ENCODE peak calls at places on chromosomes 13 and 19, in nine cellular contexts. One of them, this sample, is unnamed. For H3K9me3, the result is how much of the 10 kb centered on the place peaks cover.

GRCh38 chr19:14670408-14670807 is 4.2 kb downstream of the ADGRE3 start:
- DNase-seq in A549: no peak
- DNase-seq in psoas muscle: no peak
- DNase-seq in small intestine: no peak
- DNase-seq in CD8-positive, alpha-beta T cell: no peak
- DNase-seq in mammary epithelial cell: no peak
- DNase-seq in fibroblast of lung: no peak
- DNase-seq in upper lobe of right lung: no peak
- DNase-seq in left lung: no peak
- DNase-seq in this sample: no peak

GRCh38 chr13:114204894-114205293 is 25.8 kb downstream of the CFAP97D2 start:
- DNase-seq in A549: no peak
- DNase-seq in psoas muscle: no peak
- DNase-seq in small intestine: no peak
- DNase-seq in CD8-positive, alpha-beta T cell: no peak
- DNase-seq in mammary epithelial cell: no peak
- DNase-seq in fibroblast of lung: no peak
- DNase-seq in upper lobe of right lung: no peak
- DNase-seq in left lung: no peak
- DNase-seq in this sample: no peak

GRCh38 chr13:36414461-36414860 is 17.8 kb upstream of the CCNA1 start:
- DNase-seq in A549: no peak
- DNase-seq in psoas muscle: no peak
- DNase-seq in small intestine: no peak
- DNase-seq in CD8-positive, alpha-beta T cell: no peak
- DNase-seq in mammary epithelial cell: no peak
- DNase-seq in fibroblast of lung: no peak
- DNase-seq in upper lobe of right lung: no peak
- DNase-seq in left lung: no peak
- DNase-seq in this sample: no peak

GRCh38 chr13:31824705-31825512 is 85.6 kb downstream of the RXFP2 start:
- DNase-seq in A549: no peak
- DNase-seq in psoas muscle: no peak
- DNase-seq in small intestine: no peak
- DNase-seq in CD8-positive, alpha-beta T cell: no peak
- DNase-seq in mammary epithelial cell: no peak
- DNase-seq in fibroblast of lung: peak
- DNase-seq in upper lobe of right lung: no peak
- DNase-seq in left lung: no peak
- DNase-seq in this sample: no peak

GRCh38 chr13:65336916-65337315 is 1893.2 kb downstream of the PCDH9 start:
- DNase-seq in A549: no peak
- DNase-seq in psoas muscle: no peak
- DNase-seq in small intestine: no peak
- DNase-seq in CD8-positive, alpha-beta T cell: no peak
- DNase-seq in mammary epithelial cell: no peak
- DNase-seq in fibroblast of lung: peak
- DNase-seq in upper lobe of right lung: no peak
- DNase-seq in left lung: no peak
- DNase-seq in this sample: no peak

GRCh38 chr13:73943965-73944233 is 190.3 kb downstream of the KLF12 start:
- DNase-seq in A549: no peak
- DNase-seq in psoas muscle: no peak
- DNase-seq in small intestine: no peak
- DNase-seq in CD8-positive, alpha-beta T cell: no peak
- DNase-seq in mammary epithelial cell: no peak
- DNase-seq in fibroblast of lung: no peak
- DNase-seq in upper lobe of right lung: no peak
- DNase-seq in left lung: no peak
- DNase-seq in this sample: no peak

GRCh38 chr13:52786747-52787146 is 47.1 kb upstream of the CNMD start:
- DNase-seq in A549: no peak
- DNase-seq in psoas muscle: no peak
- DNase-seq in small intestine: no peak
- DNase-seq in CD8-positive, alpha-beta T cell: no peak
- DNase-seq in mammary epithelial cell: peak
- DNase-seq in fibroblast of lung: no peak
- DNase-seq in upper lobe of right lung: no peak
- DNase-seq in left lung: no peak
- DNase-seq in this sample: no peak

GRCh38 chr19:19539738-19540703 is 2.0 kb downstream of the CILP2 start:
- DNase-seq in A549: no peak
- DNase-seq in psoas muscle: peak
- DNase-seq in small intestine: peak
- DNase-seq in CD8-positive, alpha-beta T cell: peak
- DNase-seq in mammary epithelial cell: peak
- DNase-seq in fibroblast of lung: peak
- DNase-seq in upper lobe of right lung: peak
- DNase-seq in left lung: peak
- DNase-seq in this sample: no peak

DNA sequence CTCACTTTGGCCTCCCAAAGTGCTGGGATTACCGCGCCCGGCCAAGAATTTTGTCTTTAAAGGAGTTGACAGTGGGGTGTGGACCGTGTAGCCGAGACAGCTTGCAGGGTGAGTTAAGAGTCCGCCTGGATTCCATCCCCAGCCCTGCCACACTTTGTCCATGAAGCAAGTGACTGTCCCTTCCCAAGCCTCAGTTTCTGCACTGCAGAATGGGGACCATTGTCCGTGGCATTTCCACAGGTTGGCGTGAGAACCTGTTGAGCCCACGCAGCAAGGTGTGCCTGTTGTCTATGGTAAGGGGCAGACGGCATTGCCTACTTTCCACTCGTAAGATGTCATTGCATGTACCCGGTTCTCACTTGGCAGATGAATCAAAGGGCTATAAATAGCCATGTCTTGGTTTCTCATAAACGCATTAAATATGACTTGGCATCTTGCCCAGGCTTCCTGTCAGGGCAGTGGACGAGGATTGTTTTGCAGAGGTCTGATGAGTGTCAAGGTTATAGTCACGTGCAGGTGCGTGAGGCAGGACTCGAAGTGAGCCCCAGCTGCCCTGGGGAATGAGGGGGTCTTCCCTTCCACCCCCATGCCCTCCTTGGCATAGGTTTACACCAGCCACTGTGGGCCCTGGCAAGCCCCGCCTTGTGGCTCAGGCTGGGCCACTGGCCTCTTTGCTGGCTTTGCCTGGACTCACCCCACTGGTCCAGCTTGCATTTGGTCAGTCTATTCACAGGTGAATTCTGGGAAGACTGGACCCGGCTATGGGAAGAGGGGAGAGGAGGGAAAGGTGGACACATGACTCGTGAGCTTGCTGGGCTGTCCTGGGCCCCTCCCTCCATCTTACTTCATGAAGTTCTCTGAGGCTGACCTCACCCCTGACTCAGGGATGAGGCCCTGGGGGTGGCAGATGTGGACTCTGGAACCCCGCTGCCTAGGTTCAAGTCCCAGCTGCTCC is 14.6 kb downstream of the FAM187B start:
- DNase-seq in A549: peak
- DNase-seq in psoas muscle: peak
- DNase-seq in small intestine: peak
- DNase-seq in CD8-positive, alpha-beta T cell: peak
- DNase-seq in mammary epithelial cell: peak
- DNase-seq in fibroblast of lung: peak
- DNase-seq in upper lobe of right lung: peak
- DNase-seq in left lung: peak
- DNase-seq in this sample: peak
- H3K4me3 ChIP-seq in A549: no peak
- H3K4me3 ChIP-seq in psoas muscle: no peak
- H3K4me3 ChIP-seq in small intestine: no peak
- H3K4me3 ChIP-seq in CD8-positive, alpha-beta T cell: no peak
- H3K4me3 ChIP-seq in mammary epithelial cell: no peak
- H3K4me3 ChIP-seq in fibroblast of lung: no peak
- H3K4me3 ChIP-seq in upper lobe of right lung: no peak
- H3K4me3 ChIP-seq in left lung: no peak
- H3K4me3 ChIP-seq in this sample: peak

GRCh38 chr13:112117258-112117954 is 50.5 kb downstream of the SOX1 start:
- DNase-seq in A549: no peak
- DNase-seq in psoas muscle: no peak
- DNase-seq in small intestine: no peak
- DNase-seq in CD8-positive, alpha-beta T cell: no peak
- DNase-seq in mammary epithelial cell: no peak
- DNase-seq in fibroblast of lung: no peak
- DNase-seq in upper lobe of right lung: no peak
- DNase-seq in left lung: no peak
- DNase-seq in this sample: no peak
- H3K27ac ChIP-seq in A549: no peak
- H3K27ac ChIP-seq in psoas muscle: no peak
- H3K27ac ChIP-seq in small intestine: no peak
- H3K27ac ChIP-seq in CD8-positive, alpha-beta T cell: no peak
- H3K27ac ChIP-seq in mammary epithelial cell: no peak
- H3K27ac ChIP-seq in fibroblast of lung: no peak
- H3K27ac ChIP-seq in upper lobe of right lung: no peak
- H3K27ac ChIP-seq in left lung: no peak
- H3K27ac ChIP-seq in this sample: no peak

GRCh38 chr19:58085348-58085875 is 12.6 kb downstream of the ZSCAN18 start:
- DNase-seq in A549: no peak
- DNase-seq in psoas muscle: no peak
- DNase-seq in small intestine: no peak
- DNase-seq in CD8-positive, alpha-beta T cell: no peak
- DNase-seq in mammary epithelial cell: no peak
- DNase-seq in fibroblast of lung: no peak
- DNase-seq in upper lobe of right lung: peak
- DNase-seq in left lung: no peak
- DNase-seq in this sample: no peak
- H3K9me3 ChIP-seq in A549: half or more
- H3K9me3 ChIP-seq in psoas muscle: half or more
- H3K9me3 ChIP-seq in small intestine: under half
- H3K9me3 ChIP-seq in CD8-positive, alpha-beta T cell: under half
- H3K9me3 ChIP-seq in mammary epithelial cell: under half
- H3K9me3 ChIP-seq in fibroblast of lung: under half
- H3K9me3 ChIP-seq in upper lobe of right lung: under half
- H3K9me3 ChIP-seq in left lung: under half
- H3K9me3 ChIP-seq in this sample: half or more

GRCh38 chr19:1854032-1854541 is 5.8 kb upstream of the REXO1 start:
- DNase-seq in A549: no peak
- DNase-seq in psoas muscle: peak
- DNase-seq in small intestine: no peak
- DNase-seq in CD8-positive, alpha-beta T cell: no peak
- DNase-seq in mammary epithelial cell: no peak
- DNase-seq in fibroblast of lung: no peak
- DNase-seq in upper lobe of right lung: no peak
- DNase-seq in left lung: no peak
- DNase-seq in this sample: no peak

GRCh38 chr19:1855828-1856255 is 7.5 kb downstream of the KLF16 start:
- DNase-seq in A549: no peak
- DNase-seq in psoas muscle: no peak
- DNase-seq in small intestine: peak
- DNase-seq in CD8-positive, alpha-beta T cell: no peak
- DNase-seq in mammary epithelial cell: no peak
- DNase-seq in fibroblast of lung: no peak
- DNase-seq in upper lobe of right lung: no peak
- DNase-seq in left lung: peak
- DNase-seq in this sample: no peak

GRCh38 chr19:1856345-1856697 is 7.1 kb downstream of the KLF16 start:
- DNase-seq in A549: no peak
- DNase-seq in psoas muscle: no peak
- DNase-seq in small intestine: no peak
- DNase-seq in CD8-positive, alpha-beta T cell: no peak
- DNase-seq in mammary epithelial cell: no peak
- DNase-seq in fibroblast of lung: no peak
- DNase-seq in upper lobe of right lung: no peak
- DNase-seq in left lung: no peak
- DNase-seq in this sample: no peak

GRCh38 chr19:1854542-1855039 is 6.3 kb upstream of the REXO1 start:
- DNase-seq in A549: no peak
- DNase-seq in psoas muscle: peak
- DNase-seq in small intestine: no peak
- DNase-seq in CD8-positive, alpha-beta T cell: no peak
- DNase-seq in mammary epithelial cell: no peak
- DNase-seq in fibroblast of lung: no peak
- DNase-seq in upper lobe of right lung: peak
- DNase-seq in left lung: no peak
- DNase-seq in this sample: no peak

GRCh38 chr19:1855040-1855827 is 7.0 kb upstream of the REXO1 start:
- DNase-seq in A549: peak
- DNase-seq in psoas muscle: peak
- DNase-seq in small intestine: peak
- DNase-seq in CD8-positive, alpha-beta T cell: peak
- DNase-seq in mammary epithelial cell: peak
- DNase-seq in fibroblast of lung: peak
- DNase-seq in upper lobe of right lung: peak
- DNase-seq in left lung: peak
- DNase-seq in this sample: no peak
- H3K4me3 ChIP-seq in A549: peak
- H3K4me3 ChIP-seq in psoas muscle: peak
- H3K4me3 ChIP-seq in small intestine: no peak
- H3K4me3 ChIP-seq in CD8-positive, alpha-beta T cell: peak
- H3K4me3 ChIP-seq in mammary epithelial cell: peak
- H3K4me3 ChIP-seq in fibroblast of lung: peak
- H3K4me3 ChIP-seq in upper lobe of right lung: peak
- H3K4me3 ChIP-seq in left lung: peak
- H3K4me3 ChIP-seq in this sample: peak

GRCh38 chr19:18097993-18098890 is 664 bp downstream of the MAST3 start:
- DNase-seq in A549: no peak
- DNase-seq in psoas muscle: no peak
- DNase-seq in small intestine: no peak
- DNase-seq in CD8-positive, alpha-beta T cell: no peak
- DNase-seq in mammary epithelial cell: no peak
- DNase-seq in fibroblast of lung: no peak
- DNase-seq in upper lobe of right lung: no peak
- DNase-seq in left lung: no peak
- DNase-seq in this sample: no peak

GRCh38 chr19:18099623-18099995 is 2.0 kb downstream of the MAST3 start:
- DNase-seq in A549: no peak
- DNase-seq in psoas muscle: no peak
- DNase-seq in small intestine: no peak
- DNase-seq in CD8-positive, alpha-beta T cell: no peak
- DNase-seq in mammary epithelial cell: no peak
- DNase-seq in fibroblast of lung: no peak
- DNase-seq in upper lobe of right lung: no peak
- DNase-seq in left lung: no peak
- DNase-seq in this sample: no peak

GRCh38 chr19:18098891-18099622 is 1.5 kb downstream of the MAST3 start:
- DNase-seq in A549: no peak
- DNase-seq in psoas muscle: no peak
- DNase-seq in small intestine: no peak
- DNase-seq in CD8-positive, alpha-beta T cell: no peak
- DNase-seq in mammary epithelial cell: no peak
- DNase-seq in fibroblast of lung: no peak
- DNase-seq in upper lobe of right lung: peak
- DNase-seq in left lung: no peak
- DNase-seq in this sample: no peak

GRCh38 chr19:18096258-18096657 is 1.3 kb upstream of the MAST3 start:
- DNase-seq in A549: no peak
- DNase-seq in psoas muscle: no peak
- DNase-seq in small intestine: no peak
- DNase-seq in CD8-positive, alpha-beta T cell: no peak
- DNase-seq in mammary epithelial cell: no peak
- DNase-seq in fibroblast of lung: no peak
- DNase-seq in upper lobe of right lung: no peak
- DNase-seq in left lung: no peak
- DNase-seq in this sample: no peak

GRCh38 chr19:18097217-18097992 is at the start of gene MAST3:
- DNase-seq in A549: peak
- DNase-seq in psoas muscle: peak
- DNase-seq in small intestine: peak
- DNase-seq in CD8-positive, alpha-beta T cell: peak
- DNase-seq in mammary epithelial cell: peak
- DNase-seq in fibroblast of lung: peak
- DNase-seq in upper lobe of right lung: peak
- DNase-seq in left lung: peak
- DNase-seq in this sample: no peak
- H3K27ac ChIP-seq in A549: peak
- H3K27ac ChIP-seq in psoas muscle: no peak
- H3K27ac ChIP-seq in small intestine: no peak
- H3K27ac ChIP-seq in CD8-positive, alpha-beta T cell: peak
- H3K27ac ChIP-seq in mammary epithelial cell: no peak
- H3K27ac ChIP-seq in fibroblast of lung: no peak
- H3K27ac ChIP-seq in upper lobe of right lung: no peak
- H3K27ac ChIP-seq in left lung: no peak
- H3K27ac ChIP-seq in this sample: peak